ENCODE peak calls at places on chromosomes 2 and 18, in four cellular contexts. One of them, this sample, is unnamed.

GRCh38 chr2:31429759-31430438 is 15.4 kb upstream of the XDH start:
- DNase-seq in retinal pigment epithelial cell: no peak
- DNase-seq in NCI-H69: no peak
- DNase-seq in substantia nigra: no peak
- DNase-seq in this sample: no peak

GRCh38 chr2:120522151-120522751 is 176.3 kb downstream of the INHBB start:
- DNase-seq in retinal pigment epithelial cell: peak
- DNase-seq in NCI-H69: no peak
- DNase-seq in substantia nigra: no peak
- DNase-seq in this sample: no peak

GRCh38 chr18:9910709-9911108 is 3.1 kb upstream of the VAPA start:
- DNase-seq in retinal pigment epithelial cell: no peak
- DNase-seq in NCI-H69: no peak
- DNase-seq in substantia nigra: no peak
- DNase-seq in this sample: no peak

GRCh38 chr2:15840173-15840572 is 100.2 kb upstream of the MYCN start:
- DNase-seq in retinal pigment epithelial cell: no peak
- DNase-seq in NCI-H69: no peak
- DNase-seq in substantia nigra: no peak
- DNase-seq in this sample: no peak

GRCh38 chr2:30373881-30374302 is 73.2 kb upstream of the LCLAT1 start:
- DNase-seq in retinal pigment epithelial cell: no peak
- DNase-seq in NCI-H69: no peak
- DNase-seq in substantia nigra: no peak
- DNase-seq in this sample: no peak

GRCh38 chr2:1081411-1082225 is 131.0 kb downstream of the SNTG2 start:
- DNase-seq in retinal pigment epithelial cell: no peak
- DNase-seq in NCI-H69: no peak
- DNase-seq in substantia nigra: no peak
- DNase-seq in this sample: no peak

GRCh38 chr2:44623622-44624351 is 262.0 kb downstream of the CAMKMT start:
- DNase-seq in retinal pigment epithelial cell: no peak
- DNase-seq in NCI-H69: peak
- DNase-seq in substantia nigra: no peak
- DNase-seq in this sample: no peak

GRCh38 chr2:186980117-186980442 is 131.1 kb upstream of the ZSWIM2 start:
- DNase-seq in retinal pigment epithelial cell: no peak
- DNase-seq in NCI-H69: no peak
- DNase-seq in substantia nigra: no peak
- DNase-seq in this sample: no peak

GRCh38 chr18:79501006-79501405 is 105.3 kb downstream of the NFATC1 start:
- DNase-seq in retinal pigment epithelial cell: no peak
- DNase-seq in NCI-H69: no peak
- DNase-seq in substantia nigra: no peak
- DNase-seq in this sample: no peak

GRCh38 chr18:70454705-70455322 is 166.0 kb downstream of the SOCS6 start:
- DNase-seq in retinal pigment epithelial cell: no peak
- DNase-seq in NCI-H69: peak
- DNase-seq in substantia nigra: peak
- DNase-seq in this sample: peak